ENCODE peak calls at places on chromosomes 5 and 9, in six cellular contexts. T is stimulated activated CD8-positive, alpha-beta memory T cell treated with anti-CD3 and anti-CD28 coated beads, Interleukin-4, amount 100 ng/mL, for 4 hours; K is NCI-H1436; R is naive thymus-derived CD8-positive, alpha-beta T cell; M is germinal center; A is activated effector memory CD4-positive, alpha-beta T cell treated with anti-CD3 and anti-CD28 coated beads, Interleukin-2, amount 50 U/mL, for 16 hours. B is an unnamed sample.

GRCh38 chr5:178201221-178201926 is 3.0 kb upstream of the HNRNPAB start:
- DNase-seq in T (no peak), K (no peak), R (no peak), M (no peak), A (peak; percentile 52), B (no peak)

GRCh38 chr9:99948896-99949295 is 42.4 kb downstream of the STX17 start:
- DNase-seq in T (no peak), K (no peak), R (no peak), M (no peak), A (no peak), B (no peak)

GRCh38 chr5:169048568-169049125 is 252.3 kb downstream of the SLIT3 start:
- DNase-seq in T (no peak), K (no peak), R (no peak), M (no peak), A (no peak), B (no peak)

GRCh38 chr5:61467766-61468482 is 135.9 kb downstream of the ZSWIM6 start:
- DNase-seq in T (no peak), K (no peak), R (no peak), M (no peak), A (no peak), B (no peak)

GRCh38 chr5:95449460-95449859 is 58.3 kb downstream of the FAM81B start:
- DNase-seq in T (no peak), K (no peak), R (no peak), M (no peak), A (no peak), B (no peak)

GRCh38 chr9:107681988-107682387 is 192.4 kb upstream of the KLF4 start:
- DNase-seq in T (no peak), K (no peak), R (no peak), M (no peak), A (no peak), B (no peak)

GRCh38 chr9:113649054-113649453 is 185.5 kb downstream of the RGS3 start:
- DNase-seq in T (no peak), K (no peak), R (no peak), M (no peak), A (peak; percentile 22), B (no peak)

GRCh38 chr5:57429513-57430120 is 53.0 kb downstream of the ACTBL2 start:
- DNase-seq in T (no peak), K (no peak), R (no peak), M (no peak), A (no peak), B (no peak)

GRCh38 chr9:26165426-26165825 is 487.2 kb upstream of the TUSC1 start:
- DNase-seq in T (no peak), K (no peak), R (no peak), M (no peak), A (no peak), B (no peak)

GRCh38 chr9:85610074-85610855 is 131.5 kb downstream of the AGTPBP1 start:
- DNase-seq in T (no peak), K (peak; percentile 55), R (no peak), M (peak; percentile 78), A (no peak), B (peak; percentile 10)

GRCh38 chr5:128201065-128201926 is 117.7 kb downstream of the SLC12A2 start:
- DNase-seq in T (peak; percentile 73), K (peak; percentile 67), R (peak; percentile 76), M (peak; percentile 81), A (peak; percentile 93), B (peak; percentile 73)

GRCh38 chr5:36239370-36240293 is 2.1 kb downstream of the NADK2 start:
- DNase-seq in T (no peak), K (no peak), R (no peak), M (peak; percentile 9), A (no peak), B (no peak)

GRCh38 chr9:129404621-129405020 is 216.3 kb downstream of the C9orf50 start:
- DNase-seq in T (no peak), K (no peak), R (no peak), M (no peak), A (no peak), B (no peak)

GRCh38 chr5:661891-662750 is 31.0 kb downstream of the TPPP start:
- DNase-seq in T (no peak), K (no peak), R (no peak), M (no peak), A (no peak), B (no peak)

GRCh38 chr5:168106008-168106761 is 185.3 kb upstream of the WWC1 start:
- DNase-seq in T (no peak), K (no peak), R (no peak), M (no peak), A (no peak), B (no peak)

GRCh38 chr9:72092820-72093219 is 32.4 kb upstream of the C9orf57 start:
- DNase-seq in T (no peak), K (no peak), R (no peak), M (no peak), A (no peak), B (no peak)

GRCh38 chr5:132385321-132386105 is 16.0 kb downstream of the SLC22A5 start:
- DNase-seq in T (peak; percentile 24), K (peak; percentile 30), R (peak; percentile 43), M (peak; percentile 86), A (peak; percentile 82), B (peak; percentile 74)

GRCh38 chr5:150515446-150515845 is 7.5 kb downstream of the NDST1 start:
- DNase-seq in T (no peak), K (no peak), R (no peak), M (no peak), A (no peak), B (no peak)